ENCODE peak calls at places on chromosomes 1 and 21, in nine cellular contexts. C, T, K, F, M, S, A, Z and B are unnamed samples.

GRCh38 chr1:58754056-58754613 is 29.7 kb downstream of the JUN start:
- DNase-seq in C (no peak), T (no peak), K (no peak), F (no peak), M (no peak), S (no peak), A (no peak), Z (no peak), B (no peak)

GRCh38 chr1:220796530-220796929 is 9.8 kb downstream of the MTARC1 start:
- DNase-seq in C (no peak), T (no peak), K (no peak), F (no peak), M (no peak), S (no peak), A (no peak), Z (no peak), B (no peak)

GRCh38 chr21:44979687-44980561 is 40.1 kb downstream of the SLX9 start:
- DNase-seq in C (no peak), T (no peak), K (no peak), F (no peak), M (no peak), S (no peak), A (no peak), Z (no peak), B (no peak)

GRCh38 chr1:191034126-191034525 is 556.5 kb upstream of the BRINP3 start:
- DNase-seq in C (no peak), T (no peak), K (no peak), F (no peak), M (no peak), S (no peak), A (no peak), Z (no peak), B (no peak)

GRCh38 chr1:180117764-180118116 is 36.9 kb upstream of the QSOX1 start:
- DNase-seq in C (no peak), T (no peak), K (no peak), F (peak), M (no peak), S (peak), A (no peak), Z (no peak), B (no peak)

GRCh38 chr21:41396452-41397107 is 29.5 kb upstream of the MX1 start:
- DNase-seq in C (peak), T (no peak), K (no peak), F (no peak), M (no peak), S (no peak), A (no peak), Z (no peak), B (no peak)

GRCh38 chr1:215650446-215651149 is 83.5 kb downstream of the KCTD3 start:
- DNase-seq in C (no peak), T (no peak), K (no peak), F (no peak), M (no peak), S (no peak), A (no peak), Z (no peak), B (no peak)

GRCh38 chr1:59494145-59494824 is 197.4 kb downstream of the FGGY start:
- DNase-seq in C (no peak), T (no peak), K (no peak), F (no peak), M (no peak), S (no peak), A (no peak), Z (no peak), B (no peak)

GRCh38 chr1:56286956-56287355 is 292.4 kb downstream of the PLPP3 start:
- DNase-seq in C (no peak), T (no peak), K (no peak), F (no peak), M (no peak), S (no peak), A (no peak), Z (no peak), B (no peak)

GRCh38 chr1:54136963-54137531 is 15.8 kb downstream of the CDCP2 start:
- DNase-seq in C (no peak), T (no peak), K (no peak), F (no peak), M (no peak), S (no peak), A (no peak), Z (no peak), B (no peak)

GRCh38 chr1:222387020-222387816 is 160.7 kb downstream of the HHIPL2 start:
- DNase-seq in C (no peak), T (no peak), K (no peak), F (peak), M (no peak), S (no peak), A (no peak), Z (no peak), B (no peak)

GRCh38 chr1:116329524-116330341 is 43.3 kb upstream of the ATP1A1 start:
- DNase-seq in C (peak), T (no peak), K (no peak), F (no peak), M (no peak), S (no peak), A (no peak), Z (no peak), B (no peak)

GRCh38 chr1:54835970-54836369 is 34.8 kb upstream of the TTC22 start:
- DNase-seq in C (no peak), T (no peak), K (no peak), F (no peak), M (no peak), S (no peak), A (peak), Z (no peak), B (no peak)

GRCh38 chr1:118914379-118915161 is 73.6 kb downstream of the TBX15 start:
- DNase-seq in C (no peak), T (no peak), K (no peak), F (no peak), M (no peak), S (no peak), A (no peak), Z (no peak), B (no peak)

GRCh38 chr1:84675106-84675505 is 15.2 kb downstream of the SSX2IP start:
- DNase-seq in C (no peak), T (no peak), K (no peak), F (no peak), M (no peak), S (peak), A (no peak), Z (no peak), B (no peak)

GRCh38 chr21:44456207-44456914 is 1.1 kb downstream of the LRRC3 start:
- DNase-seq in C (no peak), T (no peak), K (no peak), F (no peak), M (no peak), S (no peak), A (no peak), Z (no peak), B (no peak)

GRCh38 chr1:25867210-25867991 is 8.1 kb downstream of the PAQR7 start:
- DNase-seq in C (no peak), T (no peak), K (no peak), F (no peak), M (no peak), S (no peak), A (no peak), Z (no peak), B (no peak)

GRCh38 chr1:228003461-228004330 is 3.1 kb upstream of the WNT3A start:
- DNase-seq in C (no peak), T (no peak), K (no peak), F (no peak), M (no peak), S (no peak), A (no peak), Z (no peak), B (no peak)